ENCODE peak calls at places on chromosomes 3 and 15, in seven cellular contexts. F, D, N, A, B, T and Y are unnamed samples.

GRCh38 chr15:77514635-77515421 is 94.1 kb downstream of the HMG20A start:
- DNase-seq in F (no peak), D (no peak), N (no peak), A (no peak), B (no peak), T (no peak), Y (no peak)

GRCh38 chr3:127383656-127384179 is 95.9 kb upstream of the PRR20G start:
- DNase-seq in F (no peak), D (no peak), N (no peak), A (no peak), B (no peak), T (no peak), Y (no peak)

GRCh38 chr3:187880438-187880837 is 135.2 kb upstream of the BCL6 start:
- DNase-seq in F (no peak), D (no peak), N (peak), A (no peak), B (no peak), T (no peak), Y (no peak)

GRCh38 chr3:11721114-11721440 is 77.4 kb upstream of the VGLL4 start:
- DNase-seq in F (no peak), D (no peak), N (no peak), A (no peak), B (no peak), T (no peak), Y (no peak)

GRCh38 chr3:157920804-157921203 is 185.4 kb downstream of the SHOX2 start:
- DNase-seq in F (peak), D (no peak), N (no peak), A (no peak), B (peak), T (no peak), Y (peak)

GRCh38 chr3:1118074-1118473 is 25.2 kb downstream of the CNTN6 start:
- DNase-seq in F (no peak), D (no peak), N (no peak), A (no peak), B (no peak), T (no peak), Y (no peak)

GRCh38 chr3:56881035-56881575 is 79.4 kb upstream of the ARHGEF3 start:
- DNase-seq in F (no peak), D (no peak), N (no peak), A (no peak), B (no peak), T (no peak), Y (no peak)

GRCh38 chr3:157551961-157552360 is 48.7 kb upstream of the VEPH1 start:
- DNase-seq in F (no peak), D (no peak), N (no peak), A (no peak), B (no peak), T (no peak), Y (no peak)

GRCh38 chr15:27902680-27903385 is 196.3 kb downstream of the OCA2 start:
- DNase-seq in F (no peak), D (no peak), N (no peak), A (no peak), B (no peak), T (no peak), Y (no peak)

GRCh38 chr15:95249524-95249923 is 1018.2 kb downstream of the MCTP2 start:
- DNase-seq in F (no peak), D (no peak), N (no peak), A (no peak), B (no peak), T (no peak), Y (no peak)

GRCh38 chr3:39601241-39601640 is 133.8 kb downstream of the MOBP start:
- DNase-seq in F (no peak), D (no peak), N (no peak), A (no peak), B (peak), T (no peak), Y (no peak)

GRCh38 chr3:124976378-124976777 is 41.8 kb upstream of the MUC13 start:
- DNase-seq in F (no peak), D (no peak), N (no peak), A (no peak), B (no peak), T (no peak), Y (no peak)